ENCODE peak calls at places on chromosomes 16 and 17, in ten cellular contexts. One of them, this sample, is unnamed. For H3K4me1 and H3K27me3, the result is how much of the 10 kb centered on the place peaks cover.

GRCh38 chr16:2501938-2502900 is 11.5 kb upstream of the ATP6V0C start:
- DNase-seq in cardiac muscle cell: no peak
- DNase-seq in adipocyte: no peak
- DNase-seq in esophagus squamous epithelium: no peak
- DNase-seq in uterus: no peak
- DNase-seq in ovary: no peak
- DNase-seq in left ventricle myocardium inferior: no peak
- DNase-seq in IMR-90: no peak
- DNase-seq in CD8-positive, alpha-beta T cell: no peak
- DNase-seq in Peyer's patch: no peak
- DNase-seq in this sample: no peak

GRCh38 chr17:57954421-57955182 is 610 bp downstream of the CUEDC1 start:
- DNase-seq in adipocyte: peak
- DNase-seq in cardiac muscle cell: peak
- DNase-seq in Peyer's patch: no peak
- DNase-seq in CD8-positive, alpha-beta T cell: no peak
- DNase-seq in ovary: peak
- DNase-seq in left ventricle myocardium inferior: peak
- DNase-seq in esophagus squamous epithelium: no peak
- DNase-seq in IMR-90: peak
- DNase-seq in uterus: peak
- DNase-seq in this sample: peak

GRCh38 chr16:54006693-54007092 is 279.9 kb downstream of the IRX3 start:
- DNase-seq in esophagus squamous epithelium: no peak
- DNase-seq in ovary: no peak
- DNase-seq in Peyer's patch: no peak
- DNase-seq in adipocyte: no peak
- DNase-seq in uterus: no peak
- DNase-seq in IMR-90: peak
- DNase-seq in cardiac muscle cell: no peak
- DNase-seq in CD8-positive, alpha-beta T cell: no peak
- DNase-seq in left ventricle myocardium inferior: no peak
- DNase-seq in this sample: no peak

GRCh38 chr16:275041-275621 is 613 bp downstream of the RGS11 start:
- DNase-seq in ovary: no peak
- DNase-seq in Peyer's patch: no peak
- DNase-seq in left ventricle myocardium inferior: no peak
- DNase-seq in esophagus squamous epithelium: no peak
- DNase-seq in cardiac muscle cell: no peak
- DNase-seq in adipocyte: peak
- DNase-seq in IMR-90: no peak
- DNase-seq in uterus: no peak
- DNase-seq in CD8-positive, alpha-beta T cell: no peak
- DNase-seq in this sample: no peak

GRCh38 chr17:76841776-76842405 is 26.3 kb upstream of the MGAT5B start:
- DNase-seq in CD8-positive, alpha-beta T cell: no peak
- DNase-seq in IMR-90: no peak
- DNase-seq in esophagus squamous epithelium: no peak
- DNase-seq in adipocyte: no peak
- DNase-seq in uterus: no peak
- DNase-seq in cardiac muscle cell: no peak
- DNase-seq in left ventricle myocardium inferior: no peak
- DNase-seq in ovary: no peak
- DNase-seq in Peyer's patch: no peak
- DNase-seq in this sample: no peak

GRCh38 chr16:1708768-1709180 is 2.8 kb downstream of the MAPK8IP3 start:
- DNase-seq in uterus: no peak
- DNase-seq in Peyer's patch: no peak
- DNase-seq in ovary: no peak
- DNase-seq in left ventricle myocardium inferior: peak
- DNase-seq in CD8-positive, alpha-beta T cell: no peak
- DNase-seq in cardiac muscle cell: peak
- DNase-seq in IMR-90: peak
- DNase-seq in adipocyte: peak
- DNase-seq in esophagus squamous epithelium: no peak
- DNase-seq in this sample: no peak

GRCh38 chr16:56365552-56365951 is 59.8 kb downstream of the AMFR start:
- DNase-seq in CD8-positive, alpha-beta T cell: no peak
- DNase-seq in ovary: no peak
- DNase-seq in Peyer's patch: no peak
- DNase-seq in esophagus squamous epithelium: no peak
- DNase-seq in cardiac muscle cell: no peak
- DNase-seq in left ventricle myocardium inferior: no peak
- DNase-seq in IMR-90: no peak
- DNase-seq in adipocyte: no peak
- DNase-seq in uterus: no peak
- DNase-seq in this sample: no peak

GRCh38 chr17:13429201-13429600 is 172.5 kb downstream of the HS3ST3A1 start:
- DNase-seq in cardiac muscle cell: peak
- DNase-seq in Peyer's patch: no peak
- DNase-seq in adipocyte: peak
- DNase-seq in uterus: no peak
- DNase-seq in ovary: no peak
- DNase-seq in CD8-positive, alpha-beta T cell: no peak
- DNase-seq in IMR-90: peak
- DNase-seq in esophagus squamous epithelium: no peak
- DNase-seq in left ventricle myocardium inferior: no peak
- DNase-seq in this sample: no peak

GRCh38 chr16:72890587-72890986 is 157.3 kb downstream of the ZFHX3 start:
- DNase-seq in Peyer's patch: no peak
- DNase-seq in CD8-positive, alpha-beta T cell: no peak
- DNase-seq in adipocyte: no peak
- DNase-seq in uterus: no peak
- DNase-seq in left ventricle myocardium inferior: no peak
- DNase-seq in cardiac muscle cell: no peak
- DNase-seq in ovary: no peak
- DNase-seq in IMR-90: no peak
- DNase-seq in esophagus squamous epithelium: no peak
- DNase-seq in this sample: no peak

GRCh38 chr16:81834868-81835267 is 55.8 kb downstream of the PLCG2 start:
- DNase-seq in cardiac muscle cell: no peak
- DNase-seq in left ventricle myocardium inferior: no peak
- DNase-seq in Peyer's patch: no peak
- DNase-seq in ovary: no peak
- DNase-seq in adipocyte: no peak
- DNase-seq in CD8-positive, alpha-beta T cell: no peak
- DNase-seq in uterus: no peak
- DNase-seq in IMR-90: no peak
- DNase-seq in esophagus squamous epithelium: no peak
- DNase-seq in this sample: no peak
- H3K4me1 ChIP-seq in cardiac muscle cell: under half
- H3K4me1 ChIP-seq in left ventricle myocardium inferior: under half
- H3K4me1 ChIP-seq in Peyer's patch: under half
- H3K4me1 ChIP-seq in ovary: under half
- H3K4me1 ChIP-seq in adipocyte: under half
- H3K4me1 ChIP-seq in CD8-positive, alpha-beta T cell: under half
- H3K4me1 ChIP-seq in uterus: under half
- H3K4me1 ChIP-seq in IMR-90: under half
- H3K4me1 ChIP-seq in esophagus squamous epithelium: under half
- H3K4me1 ChIP-seq in this sample: under half

GRCh38 chr17:1686086-1686485 is 1.4 kb upstream of the PRPF8 start:
- DNase-seq in ovary: no peak
- DNase-seq in CD8-positive, alpha-beta T cell: no peak
- DNase-seq in cardiac muscle cell: no peak
- DNase-seq in uterus: no peak
- DNase-seq in Peyer's patch: no peak
- DNase-seq in IMR-90: no peak
- DNase-seq in left ventricle myocardium inferior: no peak
- DNase-seq in adipocyte: no peak
- DNase-seq in esophagus squamous epithelium: no peak
- DNase-seq in this sample: no peak

GRCh38 chr17:1695365-1695764 is 10.7 kb upstream of the PRPF8 start:
- DNase-seq in esophagus squamous epithelium: no peak
- DNase-seq in IMR-90: no peak
- DNase-seq in adipocyte: no peak
- DNase-seq in left ventricle myocardium inferior: no peak
- DNase-seq in uterus: no peak
- DNase-seq in Peyer's patch: no peak
- DNase-seq in ovary: no peak
- DNase-seq in CD8-positive, alpha-beta T cell: no peak
- DNase-seq in cardiac muscle cell: no peak
- DNase-seq in this sample: no peak

GRCh38 chr17:1693339-1693738 is 8.7 kb upstream of the PRPF8 start:
- DNase-seq in Peyer's patch: no peak
- DNase-seq in CD8-positive, alpha-beta T cell: no peak
- DNase-seq in IMR-90: peak
- DNase-seq in left ventricle myocardium inferior: no peak
- DNase-seq in cardiac muscle cell: no peak
- DNase-seq in esophagus squamous epithelium: no peak
- DNase-seq in adipocyte: no peak
- DNase-seq in ovary: no peak
- DNase-seq in uterus: no peak
- DNase-seq in this sample: no peak

DNA sequence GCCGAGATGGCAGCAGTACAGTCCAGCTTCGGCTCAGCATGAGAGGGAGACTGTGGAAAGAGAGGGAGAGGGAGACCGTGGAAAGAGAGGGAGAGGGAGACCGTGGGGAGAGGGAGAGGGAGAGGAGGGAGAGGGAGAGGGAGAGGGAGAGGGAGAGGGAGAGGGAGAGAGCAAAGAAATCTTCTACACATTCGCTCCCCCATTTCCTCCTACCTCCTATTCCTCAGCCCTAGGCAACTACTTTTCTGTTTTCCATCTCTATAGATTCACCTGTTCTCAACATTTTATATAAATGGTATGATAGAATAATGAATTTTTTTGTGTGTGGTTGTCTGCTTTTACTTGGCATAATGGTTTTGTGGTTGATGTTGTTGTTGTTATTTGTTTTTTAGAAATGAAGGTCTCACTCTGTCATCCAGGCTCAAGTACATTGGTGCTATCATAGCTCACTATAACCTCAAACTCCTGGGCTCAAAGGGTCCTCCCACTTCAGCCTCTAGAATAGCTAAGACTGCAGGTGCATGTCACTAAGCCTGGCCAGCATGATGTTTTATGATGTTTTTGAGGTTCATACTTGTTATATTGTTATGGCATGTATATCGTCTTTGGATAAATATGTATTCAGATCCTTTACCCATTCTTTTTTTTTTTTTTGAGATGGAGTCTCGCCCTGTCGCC is 6.0 kb upstream of the PRPF8 start:
- DNase-seq in CD8-positive, alpha-beta T cell: no peak
- DNase-seq in ovary: no peak
- DNase-seq in uterus: no peak
- DNase-seq in IMR-90: no peak
- DNase-seq in Peyer's patch: no peak
- DNase-seq in left ventricle myocardium inferior: no peak
- DNase-seq in cardiac muscle cell: no peak
- DNase-seq in esophagus squamous epithelium: no peak
- DNase-seq in adipocyte: no peak
- DNase-seq in this sample: no peak
- H3K27me3 ChIP-seq in CD8-positive, alpha-beta T cell: under half
- H3K27me3 ChIP-seq in ovary: under half
- H3K27me3 ChIP-seq in uterus: under half
- H3K27me3 ChIP-seq in IMR-90: under half
- H3K27me3 ChIP-seq in Peyer's patch: under half
- H3K27me3 ChIP-seq in left ventricle myocardium inferior: under half
- H3K27me3 ChIP-seq in cardiac muscle cell: under half
- H3K27me3 ChIP-seq in esophagus squamous epithelium: under half
- H3K27me3 ChIP-seq in adipocyte: under half
- H3K27me3 ChIP-seq in this sample: under half

DNA sequence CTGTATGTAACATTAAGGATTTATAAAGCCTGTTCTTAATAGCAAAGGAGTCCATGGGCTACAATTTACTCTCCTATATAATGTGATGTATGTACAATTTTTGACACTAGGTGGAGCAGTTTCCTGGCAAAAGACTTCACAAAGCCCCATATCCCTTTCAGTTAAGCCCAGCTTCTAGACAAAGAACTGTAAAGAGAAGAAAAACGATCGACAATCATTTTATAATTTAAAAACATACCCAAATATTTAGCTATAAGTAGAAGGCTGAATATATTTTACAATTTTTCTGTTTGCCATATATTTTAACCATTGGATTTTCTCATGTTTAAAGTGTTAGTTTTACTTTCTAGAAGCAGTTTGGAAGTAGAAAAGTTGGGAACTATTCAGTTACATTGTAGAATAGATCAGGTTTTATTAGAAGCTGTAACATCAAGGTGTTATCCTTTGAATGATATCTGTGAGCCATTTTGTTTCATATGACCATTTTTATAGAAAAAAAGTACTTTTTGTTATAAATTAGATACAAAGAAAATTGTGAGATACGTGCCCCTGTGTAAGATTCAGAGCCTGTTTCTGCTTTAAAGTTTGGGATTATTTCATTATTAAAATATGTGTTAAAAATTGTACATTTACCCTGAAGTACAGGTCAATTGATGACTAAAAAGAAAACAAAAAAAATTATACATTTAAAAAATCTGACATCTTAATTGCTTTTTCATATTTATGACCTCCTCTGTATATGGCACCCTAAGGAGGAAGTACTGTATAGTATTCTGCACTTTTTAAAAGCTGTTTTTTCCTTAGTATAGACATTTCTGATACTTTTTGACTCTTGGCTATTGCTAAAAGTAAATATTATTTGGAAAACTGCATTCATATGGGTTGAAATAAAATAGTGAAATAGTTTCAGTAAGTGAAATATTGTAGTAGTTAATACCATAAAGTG is 46.3 kb downstream of the VMP1 start:
- DNase-seq in cardiac muscle cell: peak
- DNase-seq in left ventricle myocardium inferior: no peak
- DNase-seq in ovary: no peak
- DNase-seq in IMR-90: peak
- DNase-seq in esophagus squamous epithelium: no peak
- DNase-seq in adipocyte: peak
- DNase-seq in CD8-positive, alpha-beta T cell: no peak
- DNase-seq in Peyer's patch: no peak
- DNase-seq in uterus: no peak
- DNase-seq in this sample: no peak
- H3K4me1 ChIP-seq in cardiac muscle cell: under half
- H3K4me1 ChIP-seq in left ventricle myocardium inferior: under half
- H3K4me1 ChIP-seq in ovary: under half
- H3K4me1 ChIP-seq in IMR-90: under half
- H3K4me1 ChIP-seq in esophagus squamous epithelium: under half
- H3K4me1 ChIP-seq in adipocyte: under half
- H3K4me1 ChIP-seq in CD8-positive, alpha-beta T cell: under half
- H3K4me1 ChIP-seq in Peyer's patch: under half
- H3K4me1 ChIP-seq in uterus: under half
- H3K4me1 ChIP-seq in this sample: under half

DNA sequence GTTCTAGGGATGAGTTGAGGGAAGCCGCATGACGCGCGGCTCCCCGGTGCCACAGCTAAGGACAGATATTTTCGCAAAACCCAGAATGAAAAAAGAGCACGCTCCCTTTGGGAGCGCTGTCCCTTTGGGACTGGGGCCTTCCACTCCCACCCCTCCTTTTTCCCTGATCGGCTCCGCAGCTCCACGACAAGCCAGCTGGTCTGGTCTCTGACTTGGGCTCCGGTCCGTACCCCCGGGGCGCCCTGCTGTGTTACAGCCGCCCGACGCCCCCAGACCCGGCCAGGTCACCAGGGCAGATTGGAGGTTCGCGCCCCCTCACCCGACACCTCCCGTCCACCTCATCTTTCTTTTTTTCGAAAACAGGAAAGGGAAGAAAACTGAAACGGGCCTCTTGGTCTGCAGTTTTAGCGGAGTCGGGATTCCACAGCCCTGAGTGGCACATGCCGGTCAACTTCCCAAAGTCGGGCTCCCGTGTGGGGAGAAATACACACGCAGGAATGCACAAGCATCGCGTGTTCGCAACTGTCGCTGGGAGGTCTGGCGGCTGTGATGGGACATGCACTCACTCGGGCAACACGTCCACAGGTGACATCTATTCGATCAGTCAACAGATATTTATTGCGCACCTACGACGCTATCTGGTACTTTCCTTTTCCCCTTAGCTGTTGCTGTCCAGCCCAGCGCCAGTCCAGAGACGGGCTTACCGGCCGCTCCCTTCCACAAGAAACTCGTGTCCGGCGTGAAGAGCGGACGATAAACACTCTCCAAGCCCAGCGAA is 3.9 kb upstream of the SOX9 start:
- DNase-seq in IMR-90: peak
- DNase-seq in cardiac muscle cell: peak
- DNase-seq in Peyer's patch: no peak
- DNase-seq in left ventricle myocardium inferior: no peak
- DNase-seq in CD8-positive, alpha-beta T cell: no peak
- DNase-seq in uterus: no peak
- DNase-seq in ovary: no peak
- DNase-seq in esophagus squamous epithelium: no peak
- DNase-seq in adipocyte: peak
- DNase-seq in this sample: peak
- H3K27me3 ChIP-seq in IMR-90: under half
- H3K27me3 ChIP-seq in cardiac muscle cell: half or more
- H3K27me3 ChIP-seq in Peyer's patch: under half
- H3K27me3 ChIP-seq in left ventricle myocardium inferior: half or more
- H3K27me3 ChIP-seq in CD8-positive, alpha-beta T cell: under half
- H3K27me3 ChIP-seq in uterus: half or more
- H3K27me3 ChIP-seq in ovary: under half
- H3K27me3 ChIP-seq in esophagus squamous epithelium: under half
- H3K27me3 ChIP-seq in adipocyte: under half
- H3K27me3 ChIP-seq in this sample: half or more